ENCODE peak calls at places on chromosome 10, in eight cellular contexts. Y is neural progenitor cell, W is endothelial cell of umbilical vein, A is right lobe of liver, U is neuronal stem cell, M is cardiac muscle cell, I is GM12878, H is psoas muscle. N is an unnamed sample.

GRCh38 chr10:11298116-11298515 is 280.4 kb downstream of the CELF2 start:
- DNase-seq in Y (no peak), W (no peak), A (no peak), U (no peak), M (no peak), I (no peak), H (no peak), N (no peak)

GRCh38 chr10:5198386-5198785 is 1.7 kb downstream of the AKR1C4 start:
- DNase-seq in Y (no peak), W (no peak), A (no peak), U (no peak), M (no peak), I (no peak), H (no peak), N (no peak)

GRCh38 chr10:78397796-78398195 is 364.1 kb downstream of the RPS24 start:
- DNase-seq in Y (no peak), W (no peak), A (no peak), U (no peak), M (no peak), I (no peak), H (no peak), N (no peak)

GRCh38 chr10:30556189-30556588 is 73.4 kb downstream of the LYZL2 start:
- DNase-seq in Y (no peak), W (no peak), A (no peak), U (no peak), M (no peak), I (no peak), H (no peak), N (no peak)

GRCh38 chr10:117670116-117670515 is 127.6 kb downstream of the EMX2 start:
- DNase-seq in Y (no peak), W (no peak), A (no peak), U (no peak), M (no peak), I (no peak), H (no peak), N (no peak)

GRCh38 chr10:122152544-122152943 is 118.6 kb upstream of the BTBD16 start:
- DNase-seq in Y (no peak), W (no peak), A (no peak), U (no peak), M (no peak), I (no peak), H (peak; percentile 97), N (peak; percentile 94)

GRCh38 chr10:9253121-9253520 is 1198.6 kb downstream of the GATA3 start:
- DNase-seq in Y (no peak), W (peak; percentile 13), A (no peak), U (no peak), M (no peak), I (no peak), H (no peak), N (no peak)

GRCh38 chr10:6269953-6270867 is 67.5 kb downstream of the PFKFB3 start:
- DNase-seq in Y (no peak), W (no peak), A (no peak), U (no peak), M (no peak), I (peak; percentile 55), H (no peak), N (no peak)

GRCh38 chr10:89224697-89225443 is 17.8 kb upstream of the CH25H start:
- DNase-seq in Y (peak; percentile 77), W (peak; percentile 88), A (no peak), U (no peak), M (no peak), I (no peak), H (no peak), N (peak; percentile 72)

GRCh38 chr10:83990126-83990525 is 149.2 kb upstream of the GHITM start:
- DNase-seq in Y (no peak), W (no peak), A (no peak), U (no peak), M (no peak), I (peak; percentile 90), H (no peak), N (no peak)

GRCh38 chr10:115063702-115064479 is 29.3 kb upstream of the ATRNL1 start:
- DNase-seq in Y (no peak), W (no peak), A (no peak), U (no peak), M (no peak), I (no peak), H (no peak), N (no peak)

GRCh38 chr10:115056186-115056585 is 37.0 kb upstream of the ATRNL1 start:
- DNase-seq in Y (no peak), W (no peak), A (no peak), U (no peak), M (no peak), I (no peak), H (no peak), N (no peak)

GRCh38 chr10:115059301-115059898 is 33.8 kb upstream of the ATRNL1 start:
- DNase-seq in Y (no peak), W (no peak), A (no peak), U (no peak), M (no peak), I (no peak), H (no peak), N (no peak)
- H3K4me1 ChIP-seq in Y (peaks cover under 1% of the 10 kb centered on the region), W (no peaks in the 10 kb centered on the region), A (no peaks in the 10 kb centered on the region), U (peaks cover 5% of the 10 kb centered on the region), M (no peaks in the 10 kb centered on the region), I (no peaks in the 10 kb centered on the region), H (no peaks in the 10 kb centered on the region), N (no peaks in the 10 kb centered on the region)

DNA sequence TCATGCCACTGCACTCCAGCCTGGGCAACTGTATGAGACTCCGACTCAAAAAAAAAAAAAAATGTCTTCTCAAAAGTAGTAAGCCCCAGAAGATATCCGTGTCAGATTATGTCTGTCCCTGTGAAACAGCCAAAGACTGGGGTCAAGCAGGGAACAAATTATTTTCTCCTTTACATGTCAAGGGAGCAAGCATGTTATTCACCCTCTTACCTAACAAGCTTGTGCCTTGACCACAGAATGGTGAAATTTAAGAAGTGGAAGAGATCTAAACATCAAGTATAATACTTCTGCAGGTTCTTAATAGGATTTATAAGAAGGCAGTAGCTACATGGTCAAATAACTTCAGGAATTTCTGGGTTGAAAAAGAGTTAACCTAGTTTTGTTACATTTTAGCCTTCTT is 187.9 kb downstream of the ZNF365 start:
- DNase-seq in Y (no peak), W (no peak), A (no peak), U (no peak), M (no peak), I (no peak), H (no peak), N (no peak)
- H3K27ac ChIP-seq in Y (no peak overlapping the region), W (no peak overlapping the region), A (no peak overlapping the region), U (no peak overlapping the region), M (no peak overlapping the region), I (no peak overlapping the region), H (no peak overlapping the region), N (no peak overlapping the region)

DNA sequence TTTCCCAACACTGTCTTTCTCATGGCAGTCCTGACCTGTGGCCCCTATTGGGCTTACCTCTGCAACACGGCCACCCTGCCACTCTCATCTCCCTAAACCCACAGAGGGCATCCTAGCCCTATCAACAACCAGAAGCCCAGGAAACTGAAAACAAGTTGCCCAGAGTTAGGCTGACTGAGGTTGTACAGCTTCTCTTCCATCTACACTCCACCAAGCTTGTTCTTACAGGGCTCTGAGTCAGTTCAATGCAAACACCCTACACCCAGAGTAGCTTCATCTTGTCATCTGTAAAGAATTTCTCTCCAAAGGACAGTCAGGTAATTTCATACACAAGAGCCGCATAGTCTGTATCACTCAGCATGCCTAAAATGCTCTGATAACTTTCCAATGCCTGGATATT is 175.4 kb downstream of the ARID5B start:
- DNase-seq in Y (no peak), W (no peak), A (no peak), U (no peak), M (no peak), I (no peak), H (no peak), N (no peak)
- H3K4me1 ChIP-seq in Y (no peaks in the 10 kb centered on the region), W (peaks cover 8% of the 10 kb centered on the region), A (no peaks in the 10 kb centered on the region), U (no peaks in the 10 kb centered on the region), M (no peaks in the 10 kb centered on the region), I (peaks cover 33% of the 10 kb centered on the region), H (peaks cover 98% of the 10 kb centered on the region), N (peaks cover 21% of the 10 kb centered on the region)

GRCh38 chr10:124639646-124640045 is 104.5 kb downstream of the FAM53B start:
- DNase-seq in Y (no peak), W (no peak), A (no peak), U (no peak), M (no peak), I (no peak), H (no peak), N (peak; percentile 1)
- H3K27ac ChIP-seq in Y (no peak overlapping the region), W (no peak overlapping the region), A (no peak overlapping the region), U (no peak overlapping the region), M (no peak overlapping the region), I (no peak overlapping the region), H (no peak overlapping the region), N (no peak overlapping the region)

GRCh38 chr10:132415956-132416355 is 19.0 kb downstream of the PWWP2B start:
- DNase-seq in Y (no peak), W (no peak), A (no peak), U (no peak), M (no peak), I (no peak), H (no peak), N (peak; percentile 32)

GRCh38 chr10:132417957-132418441 is 21.0 kb downstream of the PWWP2B start:
- DNase-seq in Y (no peak), W (peak; percentile 32), A (no peak), U (no peak), M (no peak), I (no peak), H (no peak), N (peak; percentile 56)

GRCh38 chr10:132416566-132417248 is 19.7 kb downstream of the PWWP2B start:
- DNase-seq in Y (no peak), W (no peak), A (no peak), U (no peak), M (no peak), I (no peak), H (no peak), N (no peak)

GRCh38 chr10:132418520-132419416 is 21.8 kb downstream of the PWWP2B start:
- DNase-seq in Y (peak; percentile 49), W (no peak), A (no peak), U (no peak), M (peak; percentile 82), I (no peak), H (peak; percentile 79), N (no peak)

DNA sequence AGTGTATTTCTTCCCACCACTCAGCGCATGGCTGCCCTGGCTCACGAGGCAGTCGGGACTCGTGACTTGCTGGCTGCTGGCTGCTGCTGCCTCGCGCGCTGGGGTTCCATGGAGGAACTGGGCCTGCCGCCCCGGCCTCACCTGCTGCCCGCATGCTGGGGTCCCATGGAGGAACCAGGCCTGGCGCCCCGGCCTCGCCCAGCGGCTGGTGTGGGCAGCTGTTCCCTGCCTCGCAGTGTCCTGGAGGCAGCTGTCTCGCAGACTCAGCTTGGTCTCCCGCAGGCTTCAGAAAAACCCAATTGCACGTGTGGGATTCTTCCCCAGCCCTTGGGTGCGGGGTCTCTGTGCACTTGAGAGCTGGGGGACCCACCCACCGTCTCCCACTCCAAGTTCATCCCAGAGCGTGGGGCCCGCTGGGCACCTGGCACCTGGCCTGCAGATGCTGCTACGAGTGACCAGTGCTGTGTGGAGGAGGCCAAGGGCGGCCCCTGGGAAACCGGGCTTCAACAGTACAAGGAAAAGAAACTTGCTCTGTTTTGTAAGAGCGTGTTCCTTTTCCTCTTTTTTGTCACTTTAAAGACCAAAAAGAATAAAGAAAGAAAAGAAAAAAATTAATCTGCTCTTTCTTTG is 20.4 kb downstream of the PWWP2B start:
- DNase-seq in Y (no peak), W (no peak), A (no peak), U (no peak), M (no peak), I (no peak), H (no peak), N (peak; percentile 54)
- H3K4me1 ChIP-seq in Y (peaks cover 45% of the 10 kb centered on the region), W (peaks cover 15% of the 10 kb centered on the region), A (no peaks in the 10 kb centered on the region), U (peaks cover 42% of the 10 kb centered on the region), M (peaks cover 45% of the 10 kb centered on the region), I (peaks cover 19% of the 10 kb centered on the region), H (peaks cover 63% of the 10 kb centered on the region), N (peaks cover 8% of the 10 kb centered on the region)

GRCh38 chr10:44176311-44176710 is 208.6 kb downstream of the CXCL12 start:
- DNase-seq in Y (no peak), W (no peak), A (no peak), U (no peak), M (no peak), I (no peak), H (no peak), N (no peak)
- H3K27ac ChIP-seq in Y (no peak overlapping the region), W (no peak overlapping the region), A (no peak overlapping the region), U (no peak overlapping the region), M (no peak overlapping the region), I (no peak overlapping the region), H (no peak overlapping the region), N (no peak overlapping the region)

N was measured in right cardiac atrium.